ENCODE peak calls at places on chromosome X, in six cellular contexts. P is lower lobe of right lung; Y is activated CD8-positive, alpha-beta T cell treated with anti-CD3 and anti-CD28 coated beads for 36 hours; D is heart left ventricle; X is colonic mucosa; S is thoracic aorta. E is an unnamed sample.

GRCh38 chrX:121179972-121180371 is 132.6 kb downstream of the GLUD2 start:
- DNase-seq in D (no peak), X (no peak), S (no peak), Y (no peak), P (no peak), E (no peak)

GRCh38 chrX:13377537-13377936 is 57.7 kb upstream of the ATXN3L start:
- DNase-seq in S (no peak), X (no peak), Y (no peak), D (peak), P (no peak), E (no peak)

GRCh38 chrX:48972214-48973164 is 845 bp upstream of the KCND1 start:
- DNase-seq in P (no peak), S (no peak), D (peak), Y (peak), X (peak), E (peak)

GRCh38 chrX:107704587-107704986 is 71.0 kb downstream of the TSC22D3 start:
- DNase-seq in P (no peak), Y (no peak), S (no peak), D (no peak), X (no peak), E (no peak)

GRCh38 chrX:105018865-105019264 is 201.6 kb downstream of the TEX13A start:
- DNase-seq in D (no peak), Y (no peak), S (no peak), P (no peak), X (no peak), E (no peak)

GRCh38 chrX:48782795-48783194 is 3.6 kb upstream of the GATA1 start:
- DNase-seq in D (no peak), S (no peak), Y (no peak), X (no peak), P (no peak), E (no peak)

GRCh38 chrX:8663325-8663724 is 68.6 kb downstream of the ANOS1 start:
- DNase-seq in X (no peak), D (no peak), S (no peak), Y (no peak), P (no peak), E (no peak)

GRCh38 chrX:16882188-16882587 is 12.0 kb upstream of the RBBP7 start:
- DNase-seq in S (no peak), Y (peak), D (no peak), X (peak), P (peak), E (no peak)

GRCh38 chrX:38220024-38220935 is at the start of gene SRPX:
- DNase-seq in S (no peak), D (peak), P (peak), Y (peak), X (peak), E (peak)

GRCh38 chrX:103629295-103630170 is 758 bp downstream of the TCEAL1 start:
- DNase-seq in Y (peak), P (peak), X (peak), D (peak), S (no peak), E (peak)

GRCh38 chrX:6777211-6778002 is 242.5 kb upstream of the VCX3A start:
- DNase-seq in P (no peak), Y (no peak), X (no peak), S (no peak), D (no peak), E (no peak)

GRCh38 chrX:153573999-153574398 is 24.9 kb downstream of the CCNQ start:
- DNase-seq in P (no peak), D (no peak), S (no peak), Y (no peak), X (no peak), E (peak)
- TF ChIP-seq CTCF in P (no peak), D (no peak), S (no peak), Y (no peak), X (no peak), E (peak)

DNA sequence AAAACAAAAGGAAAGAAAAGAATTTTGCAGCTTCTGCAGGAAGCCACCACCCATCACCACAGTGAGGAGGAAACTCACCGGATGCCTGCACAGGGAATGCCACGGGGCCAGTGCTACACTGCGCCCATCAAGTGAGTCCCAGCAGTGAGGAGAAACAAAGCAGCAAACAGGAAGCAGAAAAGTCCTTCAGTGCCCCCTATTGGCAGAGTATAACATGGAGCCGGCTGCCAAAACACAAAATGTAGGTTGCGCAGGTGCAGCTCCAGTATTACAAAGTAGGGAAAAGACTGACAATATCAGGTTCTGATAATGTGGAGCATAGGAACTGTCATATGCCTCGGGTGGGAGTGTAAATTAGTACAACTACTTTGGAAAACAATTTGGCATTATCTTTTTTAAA is 23.3 kb upstream of the SCML2 start:
- DNase-seq in Y (peak), S (no peak), X (no peak), P (no peak), D (no peak), E (no peak)
- TF ChIP-seq CTCF in Y (peak), S (peak), X (peak), P (peak), D (no peak), E (peak)

GRCh38 chrX:41275661-41276609 is 58.0 kb upstream of the DDX3X start:
- DNase-seq in Y (peak), D (peak), S (no peak), P (peak), X (peak), E (peak)
- TF ChIP-seq CTCF in Y (peak), D (peak), S (no peak), P (peak), X (no peak), E (peak)

DNA sequence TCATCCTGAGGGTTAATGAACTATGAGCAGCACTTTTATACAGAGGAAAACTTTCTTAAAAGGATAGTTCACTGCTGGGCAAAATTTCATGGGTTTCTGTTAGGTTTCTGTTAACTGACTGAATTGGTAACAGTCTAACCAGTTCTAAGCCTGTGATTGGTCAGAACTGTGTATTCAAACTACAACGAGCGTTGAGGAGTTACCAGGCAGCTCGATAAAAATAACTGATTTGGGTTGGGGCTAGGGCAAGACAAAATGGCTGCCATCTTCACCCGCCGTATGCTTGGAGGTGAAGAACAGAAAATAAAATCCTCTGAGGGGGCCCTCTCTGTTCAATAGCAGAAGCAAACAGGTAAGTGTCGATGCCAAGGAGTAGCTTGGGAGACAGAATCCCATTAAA is 22.0 kb downstream of the FAM133A start:
- DNase-seq in Y (no peak), S (no peak), P (no peak), X (no peak), D (no peak), E (no peak)
- TF ChIP-seq CTCF in Y (no peak), S (no peak), P (no peak), X (no peak), D (no peak), E (no peak)

DNA sequence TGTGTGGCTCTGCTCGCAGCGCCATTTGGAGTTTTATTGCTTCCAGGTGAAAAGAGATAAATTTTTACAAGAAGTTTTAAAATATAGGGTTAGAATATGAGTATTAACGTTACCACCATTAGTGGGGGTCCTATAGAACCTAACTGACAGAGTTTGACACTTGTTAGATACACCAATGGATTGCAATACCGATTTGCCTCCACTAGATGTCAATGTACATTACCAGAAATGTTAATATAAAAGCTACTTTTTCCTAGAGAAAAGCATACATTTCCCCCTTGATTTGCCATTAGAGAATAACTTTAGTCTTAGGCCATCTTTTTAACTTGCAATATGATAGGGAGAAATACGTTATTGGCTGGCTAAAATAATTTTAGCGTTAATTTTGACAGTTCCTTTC is 108.4 kb downstream of the LINC00632 start:
- DNase-seq in P (no peak), Y (no peak), S (no peak), X (no peak), D (no peak), E (peak)
- TF ChIP-seq CTCF in P (peak), Y (peak), S (peak), X (peak), D (peak), E (peak)

GRCh38 chrX:25427873-25428555 is 412.2 kb upstream of the ARX start:
- DNase-seq in P (no peak), X (no peak), D (no peak), S (no peak), Y (no peak), E (no peak)
- TF ChIP-seq CTCF in P (no peak), X (no peak), D (no peak), S (no peak), Y (no peak), E (peak)

GRCh38 chrX:2638279-2638678 is 52.8 kb upstream of the CD99 start:
- DNase-seq in D (no peak), X (no peak), Y (peak), P (no peak), S (no peak), E (no peak)
- TF ChIP-seq CTCF in D (no peak), X (no peak), Y (no peak), P (no peak), S (no peak), E (no peak)